ENCODE peak calls at places on chromosomes 12 and 14, in seven cellular contexts. Q, F, Y, J, H, Z and W are unnamed samples.

GRCh38 chr14:93731753-93732152 is 56.5 kb downstream of the PRIMA1 start:
- DNase-seq in F (no peak), J (no peak), H (peak; percentile 50), Y (no peak), Z (no peak), Q (no peak), W (no peak)

GRCh38 chr12:39236994-39237393 is 205.9 kb downstream of the KIF21A start:
- DNase-seq in Z (no peak), Q (no peak), F (no peak), Y (no peak), H (no peak), J (no peak), W (no peak)

GRCh38 chr12:10016881-10017280 is 6.5 kb downstream of the CLEC12B start:
- DNase-seq in Q (no peak), H (no peak), Z (no peak), J (peak; percentile 21), Y (no peak), F (no peak), W (no peak)

GRCh38 chr12:64931321-64931720 is 106.9 kb downstream of the TBC1D30 start:
- DNase-seq in H (no peak), Q (no peak), F (no peak), J (no peak), Z (no peak), Y (no peak), W (no peak)

GRCh38 chr12:44847403-44847802 is 28.7 kb downstream of the NELL2 start:
- DNase-seq in H (no peak), Y (no peak), Z (no peak), Q (no peak), J (no peak), F (no peak), W (no peak)

GRCh38 chr14:20522332-20522731 is 17.0 kb downstream of the RNASE10 start:
- DNase-seq in Z (no peak), Y (no peak), H (no peak), F (no peak), J (no peak), Q (no peak), W (no peak)

GRCh38 chr12:65389436-65389835 is 111.0 kb downstream of the MSRB3 start:
- DNase-seq in F (no peak), Z (no peak), H (no peak), Y (no peak), J (no peak), Q (no peak), W (no peak)

GRCh38 chr12:80670214-80670613 is 37.2 kb upstream of the MYF6 start:
- DNase-seq in H (no peak), Y (no peak), Q (no peak), Z (no peak), F (no peak), J (no peak), W (no peak)

GRCh38 chr12:6341439-6342139 is at the start of gene TNFRSF1A:
- DNase-seq in J (peak; percentile 85), Y (peak; percentile 93), H (peak; percentile 89), F (peak; percentile 85), Q (peak; percentile 87), Z (peak; percentile 77), W (no peak)

GRCh38 chr12:57694459-57695019 is 607 bp downstream of the OS9 start:
- DNase-seq in Z (no peak), Q (no peak), F (no peak), H (no peak), Y (no peak), J (no peak), W (no peak)

GRCh38 chr12:51023625-51024395 is 2.4 kb downstream of the SLC11A2 start:
- DNase-seq in J (no peak), Z (no peak), Y (no peak), F (peak; percentile 27), H (no peak), Q (no peak), W (no peak)

GRCh38 chr12:114168061-114168460 is 201.9 kb upstream of the RBM19 start:
- DNase-seq in Q (no peak), Y (no peak), H (no peak), Z (no peak), J (no peak), F (peak; percentile 48), W (no peak)

GRCh38 chr12:74535536-74535935 is 2.1 kb upstream of the ATXN7L3B start:
- DNase-seq in F (no peak), H (no peak), Q (no peak), Y (no peak), Z (no peak), J (peak; percentile 12), W (no peak)

GRCh38 chr14:34461334-34462131 is 507 bp downstream of the SPTSSA start:
- DNase-seq in Q (peak; percentile 57), Z (peak; percentile 55), J (peak; percentile 49), H (peak; percentile 75), Y (peak; percentile 82), F (peak; percentile 52), W (peak; percentile 63)

GRCh38 chr12:15423629-15424028 is 101.3 kb downstream of the PTPRO start:
- DNase-seq in Y (no peak), H (peak; percentile 69), Z (no peak), F (no peak), Q (no peak), J (peak; percentile 79), W (no peak)

GRCh38 chr12:121516437-121517011 is 64.3 kb downstream of the KDM2B start:
- DNase-seq in Q (no peak), H (no peak), J (no peak), F (no peak), Y (no peak), Z (no peak), W (no peak)

GRCh38 chr12:130619378-130619970 is 96.6 kb downstream of the RIMBP2 start:
- DNase-seq in J (no peak), H (no peak), Y (peak; percentile 25), Z (no peak), Q (no peak), F (no peak), W (peak; percentile 70)

GRCh38 chr12:28294300-28294699 is 104.0 kb downstream of the CCDC91 start:
- DNase-seq in H (no peak), Z (no peak), Y (no peak), J (no peak), F (no peak), Q (no peak), W (no peak)

GRCh38 chr12:113725557-113725876 is 240.6 kb downstream of the RBM19 start:
- DNase-seq in J (no peak), Z (no peak), Y (no peak), F (no peak), Q (no peak), H (no peak), W (no peak)

GRCh38 chr12:93944196-93944595 is 204.2 kb upstream of the PLXNC1 start:
- DNase-seq in F (no peak), Q (no peak), Y (no peak), J (no peak), Z (no peak), H (peak; percentile 21), W (no peak)

GRCh38 chr14:56490379-56490778 is 89.2 kb upstream of the TMEM260 start:
- DNase-seq in J (peak; percentile 77), Q (no peak), F (peak; percentile 40), H (no peak), Z (no peak), Y (no peak), W (no peak)

GRCh38 chr14:57875985-57876384 is 10.1 kb upstream of the SLC35F4 start:
- DNase-seq in Z (no peak), Q (no peak), Y (no peak), J (no peak), H (no peak), F (no peak), W (no peak)

GRCh38 chr14:42228611-42229010 is 621.9 kb downstream of the LRFN5 start:
- DNase-seq in Z (no peak), Q (no peak), H (no peak), J (no peak), Y (no peak), F (no peak), W (no peak)

GRCh38 chr12:117439531-117440001 is 78.1 kb upstream of the NOS1 start:
- DNase-seq in Z (no peak), H (no peak), J (no peak), Y (no peak), Q (peak; percentile 36), F (no peak), W (peak; percentile 27)

GRCh38 chr12:2481346-2481745 is 313.4 kb upstream of the FKBP4 start:
- DNase-seq in Y (no peak), H (no peak), J (no peak), Q (no peak), F (no peak), Z (no peak), W (no peak)

GRCh38 chr12:125683748-125684381 is 618.6 kb downstream of the AACS start:
- DNase-seq in Y (no peak), F (no peak), H (no peak), Z (no peak), J (no peak), Q (no peak), W (peak; percentile 20)

GRCh38 chr14:31834616-31835015 is 242.5 kb upstream of the ARHGAP5 start:
- DNase-seq in Q (no peak), F (peak; percentile 52), Z (no peak), J (peak; percentile 4), H (no peak), Y (no peak), W (no peak)

GRCh38 chr12:29505078-29505477 is 7.6 kb upstream of the OVCH1 start:
- DNase-seq in F (no peak), Z (no peak), Q (no peak), Y (no peak), H (no peak), J (no peak), W (no peak)
- H3K4me1 ChIP-seq in F (no peaks in the 10 kb centered on the region), Z (no peaks in the 10 kb centered on the region), Q (no peaks in the 10 kb centered on the region), Y (no peaks in the 10 kb centered on the region), H (no peaks in the 10 kb centered on the region), J (peaks cover 3% of the 10 kb centered on the region), W (no peaks in the 10 kb centered on the region)

GRCh38 chr12:107906719-107907118 is 132.2 kb downstream of the ASCL4 start:
- DNase-seq in Y (no peak), J (no peak), F (no peak), Z (no peak), Q (no peak), H (no peak), W (no peak)

GRCh38 chr12:107900588-107900987 is 126.1 kb downstream of the ASCL4 start:
- DNase-seq in Q (no peak), F (no peak), H (no peak), Y (no peak), J (no peak), Z (no peak), W (peak; percentile 20)

GRCh38 chr12:107903377-107904061 is 129.0 kb downstream of the ASCL4 start:
- DNase-seq in Z (no peak), Q (peak; percentile 49), J (peak; percentile 28), F (no peak), Y (no peak), H (no peak), W (peak; percentile 86)
- H3K4me3 ChIP-seq in Z (no peak overlapping the region), Q (no peak overlapping the region), J (peak overlapping the region; percentile 28), F (no peak overlapping the region), Y (peak overlapping the region; percentile 40), H (peak overlapping the region; percentile 37), W (peak overlapping the region; percentile 46)

GRCh38 chr14:96663076-96663475 is 134.1 kb upstream of the VRK1 start:
- DNase-seq in F (no peak), H (no peak), J (no peak), Z (no peak), Q (no peak), Y (no peak), W (no peak)
- TF ChIP-seq CTCF in F (no peak), H (no peak), J (no peak), Z (no peak), Q (no peak), Y (no peak), W (no peak)

DNA sequence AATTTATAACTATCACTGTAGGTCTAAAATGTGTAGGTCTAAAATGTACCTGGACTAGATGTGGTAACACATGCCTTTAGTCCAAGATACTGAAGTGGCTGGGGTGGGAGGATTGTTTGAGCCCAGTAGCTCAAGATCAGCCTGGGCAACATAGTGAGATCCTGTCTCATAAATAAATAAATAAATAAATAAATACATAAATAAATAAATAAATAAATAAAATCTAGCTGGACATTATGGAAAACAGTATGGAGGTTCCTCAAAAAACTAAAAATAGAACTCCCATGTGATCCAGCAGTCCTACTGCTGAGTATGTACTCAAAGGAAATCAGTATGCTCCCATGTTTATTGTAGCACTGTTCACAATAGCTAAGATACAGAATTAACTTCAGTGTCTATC is 24.0 kb downstream of the PDE3A start:
- DNase-seq in J (no peak), F (no peak), H (no peak), Z (no peak), Q (no peak), Y (no peak), W (no peak)
- H3K4me1 ChIP-seq in J (no peaks in the 10 kb centered on the region), F (no peaks in the 10 kb centered on the region), H (peaks cover 10% of the 10 kb centered on the region), Z (peaks cover 5% of the 10 kb centered on the region), Q (peaks cover 40% of the 10 kb centered on the region), Y (no peaks in the 10 kb centered on the region), W (no peaks in the 10 kb centered on the region)